ENCODE peak calls at places on chromosomes 3 and 15, in five cellular contexts. E is gastrocnemius medialis, P is adrenal gland, S is A549, O is transverse colon. M is an unnamed sample.

GRCh38 chr3:31408720-31409119 is 124.0 kb upstream of the STT3B start:
- DNase-seq in E (no peak), P (no peak), S (no peak), O (no peak), M (no peak)

GRCh38 chr3:126355777-126356372 is 1.3 kb downstream of the KLF15 start:
- DNase-seq in E (peak; percentile 100), P (peak; percentile 98), S (no peak), O (peak; percentile 88), M (peak; percentile 99)

GRCh38 chr15:65906396-65906795 is 37.1 kb downstream of the RAB11A start:
- DNase-seq in E (no peak), P (no peak), S (no peak), O (no peak), M (no peak)

GRCh38 chr15:78070049-78070698 is 7.3 kb downstream of the TBC1D2B start:
- DNase-seq in E (no peak), P (peak; percentile 41), S (no peak), O (peak; percentile 56), M (no peak)

GRCh38 chr3:102449930-102450329 is 15.1 kb downstream of the ZPLD1 start:
- DNase-seq in E (no peak), P (no peak), S (no peak), O (no peak), M (no peak)

GRCh38 chr15:101684384-101684783 is 32.2 kb upstream of the TM2D3 start:
- DNase-seq in E (no peak), P (no peak), S (peak; percentile 89), O (no peak), M (no peak)

GRCh38 chr3:8450618-8451017 is 51.0 kb upstream of the LMCD1 start:
- DNase-seq in E (no peak), P (no peak), S (peak; percentile 68), O (no peak), M (no peak)

GRCh38 chr3:30843950-30844349 is 50.5 kb downstream of the GADL1 start:
- DNase-seq in E (no peak), P (no peak), S (no peak), O (no peak), M (no peak)

GRCh38 chr3:46095307-46095706 is 68.0 kb upstream of the XCR1 start:
- DNase-seq in E (no peak), P (no peak), S (no peak), O (no peak), M (no peak)

GRCh38 chr15:56244811-56245576 is 1.3 kb upstream of the RFX7 start:
- DNase-seq in E (peak; percentile 19), P (peak; percentile 47), S (no peak), O (peak; percentile 45), M (peak; percentile 15)

GRCh38 chr3:151318313-151318712 is 1.7 kb upstream of the GPR87 start:
- DNase-seq in E (no peak), P (no peak), S (no peak), O (no peak), M (no peak)

GRCh38 chr3:41450416-41451231 is 251.3 kb downstream of the CTNNB1 start:
- DNase-seq in E (no peak), P (no peak), S (peak; percentile 6), O (peak; percentile 12), M (peak; percentile 19)

GRCh38 chr3:66819993-66820501 is 178.1 kb upstream of the KBTBD8 start:
- DNase-seq in E (no peak), P (no peak), S (no peak), O (no peak), M (no peak)

GRCh38 chr3:68997887-68998286 is 15.6 kb downstream of the EOGT start:
- DNase-seq in E (no peak), P (no peak), S (no peak), O (no peak), M (no peak)

GRCh38 chr15:80743189-80743833 is 35.9 kb upstream of the CEMIP start:
- DNase-seq in E (no peak), P (no peak), S (peak; percentile 75), O (peak; percentile 19), M (no peak)

GRCh38 chr3:39150170-39150802 is 3.1 kb downstream of the CSRNP1 start:
- DNase-seq in E (peak; percentile 75), P (peak; percentile 51), S (no peak), O (no peak), M (no peak)

GRCh38 chr15:31283046-31283445 is 43.6 kb upstream of the KLF13 start:
- DNase-seq in E (no peak), P (no peak), S (no peak), O (no peak), M (no peak)

GRCh38 chr3:122688996-122689395 is 8.4 kb downstream of the PARP14 start:
- DNase-seq in E (no peak), P (no peak), S (no peak), O (no peak), M (no peak)

GRCh38 chr3:133130168-133130567 is 92.0 kb downstream of the TMEM108 start:
- DNase-seq in E (no peak), P (peak; percentile 64), S (no peak), O (no peak), M (no peak)

GRCh38 chr15:36422631-36423030 is 156.8 kb upstream of the CDIN1 start:
- DNase-seq in E (no peak), P (no peak), S (no peak), O (no peak), M (no peak)

GRCh38 chr3:60313382-60313781 is 937.9 kb downstream of the FHIT start:
- DNase-seq in E (no peak), P (no peak), S (no peak), O (no peak), M (no peak)

GRCh38 chr3:60314064-60314463 is 937.2 kb downstream of the FHIT start:
- DNase-seq in E (no peak), P (no peak), S (no peak), O (no peak), M (no peak)

GRCh38 chr3:60304103-60304502 is 947.1 kb downstream of the FHIT start:
- DNase-seq in E (no peak), P (no peak), S (no peak), O (no peak), M (no peak)

GRCh38 chr3:60307800-60308199 is 943.5 kb downstream of the FHIT start:
- DNase-seq in E (no peak), P (no peak), S (no peak), O (no peak), M (no peak)

GRCh38 chr3:60309539-60310268 is 941.5 kb downstream of the FHIT start:
- DNase-seq in E (no peak), P (no peak), S (no peak), O (no peak), M (no peak)
- TF ChIP-seq CTCF in E (no peak), P (no peak), S (no peak), O (no peak), M (no peak)

DNA sequence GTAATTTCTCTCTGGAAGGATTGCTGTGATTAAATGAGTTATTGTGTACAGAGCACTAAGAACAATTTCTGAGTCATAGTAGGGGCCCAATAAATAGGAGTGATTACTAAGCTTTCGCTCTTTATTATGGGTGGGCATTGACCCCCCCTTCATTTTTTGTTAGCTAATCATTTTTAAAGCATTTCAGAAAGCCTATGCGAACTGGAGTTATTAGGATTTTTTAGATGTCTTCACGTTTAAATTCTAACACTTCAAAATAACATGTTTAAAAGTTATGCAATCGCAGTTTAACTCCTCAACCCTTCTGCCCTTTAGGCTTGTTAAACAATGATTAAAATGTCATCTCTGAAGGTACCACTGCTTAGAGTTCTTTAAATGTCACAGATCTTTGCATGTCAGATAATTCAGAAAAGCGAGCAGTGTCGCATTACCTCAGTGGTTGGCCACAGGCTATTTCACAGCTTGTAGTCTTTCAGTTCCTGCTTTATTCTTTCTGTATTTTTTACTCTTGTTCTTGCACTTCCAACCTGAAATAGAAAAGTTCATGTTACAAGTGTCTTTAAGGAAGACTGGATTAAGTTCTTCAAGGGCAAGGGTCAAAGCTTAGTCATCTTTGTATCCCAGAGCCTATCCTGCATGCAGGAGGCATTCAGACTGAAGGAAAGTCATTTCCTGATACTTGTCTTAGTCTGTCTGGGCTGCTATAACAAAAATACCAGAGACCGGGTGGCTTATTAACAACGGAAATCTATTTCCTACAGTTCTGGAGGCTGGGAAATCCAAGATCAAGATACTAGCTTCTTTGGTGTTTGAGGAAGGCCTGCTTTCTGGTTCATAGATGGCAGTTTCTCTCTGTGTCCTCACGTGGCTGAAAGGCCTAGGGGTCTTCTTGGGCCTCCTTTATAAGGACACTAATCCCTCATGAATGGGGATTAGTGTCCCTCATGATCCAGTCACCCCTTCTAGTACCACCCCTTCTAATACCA is 103.0 kb downstream of the FNDC3B start:
- DNase-seq in E (no peak), P (no peak), S (peak; percentile 84), O (no peak), M (no peak)
- TF ChIP-seq POLR2A in E (no peak), P (no peak), S (no peak), O (no peak), M (no peak)

GRCh38 chr3:139523718-139524117 is 15.8 kb downstream of the RBP1 start:
- DNase-seq in E (no peak), P (no peak), S (no peak), O (no peak), M (no peak)

GRCh38 chr3:139521811-139522210 is 17.7 kb downstream of the RBP1 start:
- DNase-seq in E (no peak), P (no peak), S (no peak), O (no peak), M (no peak)

GRCh38 chr3:139523166-139523565 is 16.4 kb downstream of the RBP1 start:
- DNase-seq in E (no peak), P (no peak), S (no peak), O (no peak), M (no peak)

GRCh38 chr3:139521144-139521543 is 18.4 kb downstream of the RBP1 start:
- DNase-seq in E (no peak), P (no peak), S (no peak), O (no peak), M (no peak)

GRCh38 chr3:139522421-139522820 is 17.1 kb downstream of the RBP1 start:
- DNase-seq in E (no peak), P (no peak), S (no peak), O (no peak), M (no peak)
- TF ChIP-seq CTCF in E (no peak), P (no peak), S (no peak), O (no peak), M (no peak)

GRCh38 chr15:71114066-71114680 is 1.1 kb upstream of the THSD4 start:
- DNase-seq in E (no peak), P (no peak), S (peak; percentile 61), O (no peak), M (peak; percentile 53)

GRCh38 chr15:71116942-71117341 is 1.7 kb downstream of the THSD4 start:
- DNase-seq in E (no peak), P (no peak), S (peak; percentile 65), O (peak; percentile 59), M (peak; percentile 38)

GRCh38 chr15:71116366-71116765 is 1.1 kb downstream of the THSD4 start:
- DNase-seq in E (no peak), P (no peak), S (no peak), O (peak; percentile 24), M (no peak)

GRCh38 chr15:71115567-71116351 is 488 bp downstream of the THSD4 start:
- DNase-seq in E (peak; percentile 27), P (peak; percentile 44), S (peak; percentile 78), O (peak; percentile 71), M (peak; percentile 92)

DNA sequence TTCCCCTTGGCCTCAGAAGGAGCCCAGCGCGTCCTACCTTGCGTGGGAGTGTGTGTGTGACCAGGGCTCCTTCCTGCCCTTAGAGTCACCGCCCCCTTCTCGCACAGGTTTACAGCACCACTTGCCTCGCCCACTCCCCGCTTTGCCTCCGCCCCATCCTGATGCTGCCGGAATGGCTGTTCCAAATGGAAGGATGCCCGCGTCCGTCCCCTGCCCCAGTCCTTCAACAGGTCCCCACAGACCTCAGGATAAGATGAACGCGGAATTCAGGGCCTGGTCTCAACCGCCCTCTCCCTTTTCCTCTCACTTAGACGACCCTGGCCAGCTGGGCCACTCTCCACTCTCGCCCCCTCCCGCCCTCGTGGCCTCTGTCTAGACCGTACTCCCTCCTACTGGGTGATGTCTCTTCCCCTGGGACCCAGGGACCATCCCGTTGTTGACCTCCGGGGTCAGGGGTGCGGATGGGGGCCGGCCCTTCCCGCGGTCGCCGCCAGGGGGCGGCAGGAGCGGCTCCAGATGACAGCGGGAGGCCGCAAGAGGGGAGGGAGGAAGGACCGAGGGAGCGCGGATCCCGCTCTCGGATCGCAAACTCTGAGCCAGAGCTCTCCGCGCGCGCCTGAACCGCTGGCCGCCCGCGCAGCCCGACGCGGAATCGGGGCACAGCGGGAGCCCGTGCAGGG is at the start of gene THSD4:
- DNase-seq in E (peak; percentile 60), P (peak; percentile 76), S (peak; percentile 93), O (peak; percentile 78), M (peak; percentile 92)
- TF ChIP-seq POLR2A in E (no peak), P (peak; percentile 21), S (peak; percentile 48), O (no peak), M (no peak)